ENCODE peak calls at places on chromosomes 16 and 17, in nine cellular contexts. H is HepG2, W is colonic mucosa, B is pancreas, O is neuronal stem cell, Y is aorta, V is uterus, K is cardiac muscle cell, I is NT2/D1. D is an unnamed sample. For H3K9me3, the result is how much of the 10 kb centered on the place peaks cover.

GRCh38 chr17:4706121-4706520 is 2.2 kb upstream of the PELP1 start:
- DNase-seq in H (no peak), W (no peak), B (no peak), O (no peak), Y (no peak), V (no peak), K (no peak), I (peak), D (no peak)

GRCh38 chr17:56917559-56918296 is 3.9 kb upstream of the TRIM25 start:
- DNase-seq in H (no peak), W (no peak), B (no peak), O (no peak), Y (no peak), V (no peak), K (no peak), I (no peak), D (no peak)

GRCh38 chr17:38728290-38728831 is 1.8 kb upstream of the CISD3 start:
- DNase-seq in H (no peak), W (no peak), B (no peak), O (no peak), Y (no peak), V (no peak), K (no peak), I (no peak), D (no peak)

GRCh38 chr17:81477173-81477572 is 35.4 kb downstream of the ACTG1 start:
- DNase-seq in H (no peak), W (no peak), B (no peak), O (no peak), Y (no peak), V (no peak), K (no peak), I (no peak), D (no peak)

GRCh38 chr16:12900599-12901203 is 697 bp upstream of the SHISA9 start:
- DNase-seq in H (no peak), W (no peak), B (no peak), O (no peak), Y (no peak), V (no peak), K (no peak), I (no peak), D (no peak)

GRCh38 chr16:74726056-74726455 is 25.4 kb upstream of the MLKL start:
- DNase-seq in H (no peak), W (peak), B (no peak), O (no peak), Y (no peak), V (no peak), K (no peak), I (no peak), D (no peak)

GRCh38 chr17:42317256-42317966 is 29.1 kb downstream of the STAT5A start:
- DNase-seq in H (no peak), W (no peak), B (no peak), O (no peak), Y (no peak), V (no peak), K (no peak), I (no peak), D (no peak)

GRCh38 chr16:53121043-53121442 is 66.3 kb downstream of the CHD9 start:
- DNase-seq in H (no peak), W (no peak), B (no peak), O (no peak), Y (no peak), V (no peak), K (no peak), I (no peak), D (no peak)

GRCh38 chr17:27368971-27369370 is 75.1 kb downstream of the WSB1 start:
- DNase-seq in H (no peak), W (no peak), B (no peak), O (no peak), Y (no peak), V (no peak), K (no peak), I (no peak), D (no peak)

GRCh38 chr16:84729716-84730320 is 30.0 kb downstream of the USP10 start:
- DNase-seq in H (no peak), W (no peak), B (no peak), O (no peak), Y (no peak), V (no peak), K (no peak), I (no peak), D (no peak)
- H3K4me3 ChIP-seq in H (no peak), W (no peak), B (no peak), O (no peak), Y (no peak), V (no peak), K (no peak), I (no peak), D (no peak)

DNA sequence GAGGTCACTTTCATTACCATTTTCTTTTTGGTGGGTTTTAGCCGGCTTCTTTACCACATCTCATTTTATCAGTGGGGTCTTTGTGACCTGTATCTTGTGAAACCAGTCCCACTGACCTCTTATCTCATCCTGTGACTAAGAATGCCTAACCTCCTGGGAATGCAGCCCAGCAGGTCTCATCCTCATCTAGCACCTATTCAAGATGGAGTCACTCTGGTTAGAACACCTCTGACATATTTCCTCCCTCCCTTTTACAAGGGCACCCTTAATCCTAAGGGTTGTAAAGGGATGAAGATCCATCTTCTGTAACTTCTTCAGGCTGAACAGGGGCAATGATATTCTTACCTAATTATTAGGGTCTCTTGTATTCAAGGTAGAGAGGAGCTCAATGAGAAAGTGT is 107.9 kb upstream of the HAS3 start:
- DNase-seq in H (no peak), W (no peak), B (no peak), O (no peak), Y (no peak), V (no peak), K (no peak), I (no peak), D (no peak)
- H3K9me3 ChIP-seq in H (under half), W (under half), B (under half), O (under half), Y (under half), V (under half), K (under half), I (under half), D (under half)

DNA sequence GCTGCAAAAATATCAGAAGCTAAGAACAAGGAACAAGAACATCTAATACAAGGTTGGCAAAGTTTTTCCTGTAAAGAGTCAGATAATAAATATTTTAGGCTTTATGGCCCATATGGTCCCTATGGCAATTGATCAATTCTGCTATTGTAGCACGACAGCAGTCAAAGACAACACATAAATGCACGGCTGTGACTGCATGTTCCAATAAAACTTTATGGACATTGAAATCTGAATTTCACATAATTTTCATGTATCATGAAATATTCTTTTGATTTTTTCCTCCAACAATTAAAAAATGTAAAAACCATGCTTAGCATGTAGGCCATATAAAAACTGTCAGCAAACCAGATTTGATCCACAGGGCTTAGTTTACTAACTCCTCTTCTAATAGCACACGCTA is 10.5 kb upstream of the RNF43 start:
- DNase-seq in H (no peak), W (no peak), B (no peak), O (no peak), Y (no peak), V (no peak), K (no peak), I (no peak), D (no peak)
- H3K4me3 ChIP-seq in H (no peak), W (no peak), B (no peak), O (no peak), Y (no peak), V (no peak), K (no peak), I (no peak), D (no peak)

DNA sequence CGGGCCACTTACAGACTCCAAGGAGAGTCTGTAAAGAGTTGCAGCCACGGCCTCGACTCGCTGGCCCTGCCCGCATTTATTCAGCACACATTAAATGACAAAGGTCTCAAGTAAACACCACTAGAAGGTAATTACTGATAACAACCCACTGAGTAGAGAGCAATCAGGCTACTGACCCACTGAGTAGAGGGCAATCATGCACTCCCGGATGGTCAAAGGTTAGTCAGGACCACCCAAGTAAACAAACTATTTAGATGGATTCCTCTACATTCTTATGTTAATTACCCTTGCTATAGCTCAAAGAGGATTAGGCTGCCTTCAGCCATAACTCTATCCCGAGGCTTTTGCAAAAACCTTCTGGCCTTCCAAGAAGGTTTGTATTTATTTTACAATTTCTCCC is 30.7 kb upstream of the ZNF267 start:
- DNase-seq in H (no peak), W (no peak), B (no peak), O (no peak), Y (no peak), V (no peak), K (no peak), I (peak), D (no peak)
- H3K9me3 ChIP-seq in H (under half), W (under half), B (under half), O (under half), Y (under half), V (under half), K (under half), I (half or more), D (under half)

GRCh38 chr17:44778656-44779210 is 19.9 kb downstream of the ADAM11 start:
- DNase-seq in H (no peak), W (no peak), B (no peak), O (no peak), Y (no peak), V (no peak), K (no peak), I (no peak), D (no peak)
- H3K4me3 ChIP-seq in H (peak), W (peak), B (peak), O (no peak), Y (no peak), V (no peak), K (no peak), I (no peak), D (no peak)

DNA sequence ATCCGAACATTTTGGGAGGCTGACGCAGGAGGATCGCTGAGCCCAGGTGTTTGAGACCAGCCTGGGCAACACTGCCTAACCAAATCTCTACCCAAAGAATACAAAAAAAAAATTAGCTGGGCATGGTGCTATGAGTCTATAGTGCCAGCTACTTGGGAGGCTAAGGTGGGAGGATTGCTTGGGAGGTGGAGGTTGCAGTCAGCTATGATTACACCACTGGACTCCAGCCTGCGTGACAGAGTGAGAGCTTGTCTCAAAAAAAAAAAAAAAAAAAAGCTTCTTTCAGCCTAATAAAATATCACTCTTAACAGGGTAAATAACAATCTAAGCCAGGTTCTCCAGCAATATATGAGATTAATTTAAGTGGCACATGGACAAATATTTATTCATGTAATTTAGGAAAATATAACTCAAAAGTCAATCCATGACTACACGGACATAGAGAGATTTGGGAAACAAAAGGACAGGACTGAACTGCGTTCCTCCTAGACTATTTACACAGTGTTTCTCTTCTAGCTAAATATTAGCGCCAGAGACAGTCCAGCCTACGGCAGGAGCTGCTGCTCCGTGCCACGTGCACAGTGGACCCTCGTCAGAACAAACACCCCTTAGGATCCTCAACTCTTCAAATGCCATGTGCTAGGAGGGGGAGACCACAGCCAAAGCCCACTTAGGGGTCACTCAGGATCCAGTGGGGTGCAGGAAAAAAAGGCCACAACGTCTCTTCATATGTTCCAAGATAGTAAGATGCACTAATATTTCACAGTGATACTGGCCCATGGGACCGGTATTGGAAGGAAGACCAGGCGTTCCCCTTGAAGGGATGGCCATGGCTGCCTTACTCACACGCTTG is 8.7 kb downstream of the USP36 start:
- DNase-seq in H (peak), W (no peak), B (no peak), O (no peak), Y (peak), V (no peak), K (no peak), I (no peak), D (no peak)
- H3K9me3 ChIP-seq in H (under half), W (under half), B (under half), O (under half), Y (under half), V (under half), K (under half), I (under half), D (under half)

DNA sequence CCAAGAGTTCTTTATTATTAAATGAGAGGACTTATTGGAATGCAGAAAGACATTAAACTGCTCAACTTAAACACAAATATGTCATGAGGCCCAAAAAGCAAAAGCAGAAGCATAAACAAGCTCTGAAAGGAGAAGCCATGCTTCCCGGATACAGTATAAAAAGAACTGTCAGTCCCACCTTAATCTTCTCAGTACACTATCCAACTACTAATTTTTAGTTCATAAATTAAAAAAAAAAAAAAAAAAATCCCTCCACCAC is 5.9 kb downstream of the USP32 start:
- DNase-seq in H (no peak), W (no peak), B (no peak), O (no peak), Y (no peak), V (no peak), K (no peak), I (no peak), D (no peak)
- H3K4me3 ChIP-seq in H (no peak), W (no peak), B (no peak), O (no peak), Y (no peak), V (no peak), K (no peak), I (no peak), D (no peak)

D was measured in lung.